ENCODE peak calls at places on chromosomes 16 and 17, in four cellular contexts. One of them, this sample, is unnamed.

GRCh38 chr16:12017583-12017982 is 41.0 kb downstream of the SNX29 start:
- DNase-seq in ascending aorta: no peak
- DNase-seq in aorta: no peak
- DNase-seq in heart right ventricle: no peak
- DNase-seq in this sample: no peak

GRCh38 chr16:89919535-89920406 is 1.1 kb downstream of the MC1R start:
- DNase-seq in ascending aorta: no peak
- DNase-seq in aorta: no peak
- DNase-seq in heart right ventricle: no peak
- DNase-seq in this sample: peak

GRCh38 chr16:29775742-29776408 is 2.2 kb upstream of the ZG16 start:
- DNase-seq in ascending aorta: no peak
- DNase-seq in aorta: no peak
- DNase-seq in heart right ventricle: no peak
- DNase-seq in this sample: no peak

GRCh38 chr17:19867654-19868395 is at the start of gene ULK2:
- DNase-seq in ascending aorta: no peak
- DNase-seq in aorta: peak
- DNase-seq in heart right ventricle: peak
- DNase-seq in this sample: peak

GRCh38 chr17:69960755-69961154 is 114.3 kb upstream of the KCNJ16 start:
- DNase-seq in ascending aorta: no peak
- DNase-seq in aorta: peak
- DNase-seq in heart right ventricle: peak
- DNase-seq in this sample: peak

GRCh38 chr16:5034167-5034523 is 410 bp upstream of the NAGPA start:
- DNase-seq in ascending aorta: no peak
- DNase-seq in aorta: no peak
- DNase-seq in heart right ventricle: no peak
- DNase-seq in this sample: no peak

GRCh38 chr16:13154799-13155198 is 253.4 kb downstream of the SHISA9 start:
- DNase-seq in ascending aorta: no peak
- DNase-seq in aorta: no peak
- DNase-seq in heart right ventricle: no peak
- DNase-seq in this sample: no peak

GRCh38 chr16:68447721-68448359 is 468 bp downstream of the SMPD3 start:
- DNase-seq in ascending aorta: no peak
- DNase-seq in aorta: no peak
- DNase-seq in heart right ventricle: no peak
- DNase-seq in this sample: no peak

GRCh38 chr17:80182118-80182844 is 12.5 kb downstream of the CARD14 start:
- DNase-seq in ascending aorta: no peak
- DNase-seq in aorta: no peak
- DNase-seq in heart right ventricle: no peak
- DNase-seq in this sample: no peak

GRCh38 chr17:81599719-81600486 is 37.0 kb downstream of the NPLOC4 start:
- DNase-seq in ascending aorta: no peak
- DNase-seq in aorta: peak
- DNase-seq in heart right ventricle: peak
- DNase-seq in this sample: peak

GRCh38 chr17:78947235-78948153 is 22.3 kb upstream of the TIMP2 start:
- DNase-seq in ascending aorta: no peak
- DNase-seq in aorta: no peak
- DNase-seq in heart right ventricle: no peak
- DNase-seq in this sample: peak

DNA sequence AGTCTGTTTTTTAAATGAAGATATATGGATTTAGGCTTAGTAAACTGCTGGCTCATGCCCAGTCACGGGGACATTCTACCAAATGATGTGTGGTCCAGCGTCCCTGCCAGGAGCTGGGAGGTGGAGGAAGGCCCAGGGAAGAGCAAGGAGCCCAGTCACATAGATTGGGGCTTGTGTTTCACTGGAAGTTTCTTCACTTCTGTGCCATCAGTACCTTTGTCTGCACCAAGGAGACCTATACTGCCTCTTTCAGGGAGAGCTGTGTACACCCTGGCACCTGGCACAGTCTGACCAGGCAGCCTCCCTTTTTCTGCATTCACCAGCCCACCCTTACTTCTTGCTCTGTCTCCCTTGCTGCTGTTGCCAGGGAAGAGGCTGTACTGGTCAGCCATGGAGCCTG is 32.6 kb upstream of the ERN1 start:
- DNase-seq in ascending aorta: no peak
- DNase-seq in aorta: no peak
- DNase-seq in heart right ventricle: no peak
- DNase-seq in this sample: no peak
- H3K4me3 ChIP-seq in ascending aorta: no peak
- H3K4me3 ChIP-seq in aorta: no peak
- H3K4me3 ChIP-seq in heart right ventricle: no peak
- H3K4me3 ChIP-seq in this sample: no peak

DNA sequence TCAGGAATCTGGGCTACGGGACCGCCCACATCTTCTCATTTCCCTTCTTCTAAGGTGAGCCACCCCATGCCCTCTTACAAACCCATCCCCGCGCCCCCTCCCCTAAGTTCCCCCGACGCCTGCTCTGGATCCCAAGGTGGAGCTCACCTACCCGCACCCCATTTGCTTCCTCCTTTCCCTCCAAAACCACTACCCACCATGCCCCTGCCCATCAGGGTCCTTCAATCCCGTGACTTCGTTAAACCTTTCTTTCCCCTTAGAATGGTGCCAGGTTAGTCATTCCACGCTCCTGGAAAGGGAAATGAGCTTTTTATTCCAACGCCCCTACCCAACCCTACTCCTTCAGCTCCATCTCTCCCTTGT is 338 bp upstream of the MTMR4 start:
- DNase-seq in ascending aorta: no peak
- DNase-seq in aorta: no peak
- DNase-seq in heart right ventricle: no peak
- DNase-seq in this sample: no peak
- H3K4me3 ChIP-seq in ascending aorta: peak
- H3K4me3 ChIP-seq in aorta: no peak
- H3K4me3 ChIP-seq in heart right ventricle: peak
- H3K4me3 ChIP-seq in this sample: peak

DNA sequence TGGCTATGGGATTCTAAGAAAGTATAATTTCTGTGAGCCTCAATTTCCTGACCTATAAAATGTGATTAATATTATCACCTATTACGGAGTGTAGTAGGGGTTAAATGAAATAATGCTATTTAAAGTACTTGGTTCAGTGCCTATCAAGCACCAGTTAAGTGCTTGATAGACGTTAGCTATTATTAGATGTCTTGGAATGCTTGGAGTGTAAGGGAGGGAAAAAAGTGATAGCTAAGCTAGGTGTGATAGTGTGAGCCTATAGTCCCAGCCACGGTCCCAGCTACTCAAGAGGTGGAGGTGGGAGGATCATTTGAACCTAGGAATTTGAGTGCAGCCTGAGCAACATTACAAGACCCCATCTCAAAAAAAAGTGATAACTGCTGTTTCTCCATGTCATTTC is 7.5 kb downstream of the ORC6 start:
- DNase-seq in ascending aorta: no peak
- DNase-seq in aorta: no peak
- DNase-seq in heart right ventricle: no peak
- DNase-seq in this sample: no peak
- H3K4me3 ChIP-seq in ascending aorta: no peak
- H3K4me3 ChIP-seq in aorta: no peak
- H3K4me3 ChIP-seq in heart right ventricle: no peak
- H3K4me3 ChIP-seq in this sample: no peak

DNA sequence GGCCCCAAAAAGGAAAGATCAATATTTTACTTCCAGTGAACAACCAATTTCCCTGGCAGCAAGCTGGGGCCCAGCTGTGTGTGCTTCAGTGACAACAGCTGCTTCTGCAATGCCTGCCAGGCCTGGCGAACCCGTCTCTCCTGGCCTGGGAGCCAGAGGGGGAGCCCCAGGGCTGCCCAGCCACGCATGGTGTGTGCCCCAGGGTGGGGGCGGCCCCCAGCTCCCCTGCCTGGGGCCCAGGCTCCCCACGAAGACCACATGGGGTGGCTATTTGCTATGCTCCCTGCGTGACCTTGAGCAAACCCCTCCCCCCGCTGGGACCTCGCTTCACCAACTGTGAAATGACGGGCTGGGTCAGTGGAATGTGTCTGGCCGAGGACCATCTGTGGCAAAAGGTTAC is 34.2 kb downstream of the RAB11FIP4 start:
- DNase-seq in ascending aorta: no peak
- DNase-seq in aorta: no peak
- DNase-seq in heart right ventricle: peak
- DNase-seq in this sample: peak
- H3K4me3 ChIP-seq in ascending aorta: no peak
- H3K4me3 ChIP-seq in aorta: no peak
- H3K4me3 ChIP-seq in heart right ventricle: no peak
- H3K4me3 ChIP-seq in this sample: no peak

GRCh38 chr17:76511562-76512365 is 10.5 kb upstream of the RHBDF2 start:
- DNase-seq in ascending aorta: no peak
- DNase-seq in aorta: no peak
- DNase-seq in heart right ventricle: no peak
- DNase-seq in this sample: no peak
- H3K4me3 ChIP-seq in ascending aorta: no peak
- H3K4me3 ChIP-seq in aorta: no peak
- H3K4me3 ChIP-seq in heart right ventricle: no peak
- H3K4me3 ChIP-seq in this sample: no peak

This sample was measured in right cardiac atrium.